ENCODE peak calls at places on chromosomes 12 and 14, in four cellular contexts. One of them, this sample, is unnamed.

GRCh38 chr14:35122696-35123387 is 490 bp downstream of the PRORP start:
- DNase-seq in AG09319: no peak
- DNase-seq in GM12864: no peak
- DNase-seq in tibial artery: peak
- DNase-seq in this sample: no peak

GRCh38 chr14:79516009-79516408 is 695.3 kb downstream of the DIO2 start:
- DNase-seq in tibial artery: no peak
- DNase-seq in GM12864: no peak
- DNase-seq in AG09319: no peak
- DNase-seq in this sample: no peak

GRCh38 chr12:39972119-39972518 is 133.8 kb downstream of the SLC2A13 start:
- DNase-seq in GM12864: no peak
- DNase-seq in tibial artery: no peak
- DNase-seq in AG09319: no peak
- DNase-seq in this sample: no peak

GRCh38 chr12:550473-551260 is 90.9 kb downstream of the B4GALNT3 start:
- DNase-seq in AG09319: no peak
- DNase-seq in tibial artery: no peak
- DNase-seq in GM12864: no peak
- DNase-seq in this sample: no peak

GRCh38 chr14:92421756-92422155 is 91.8 kb upstream of the RIN3 start:
- DNase-seq in AG09319: no peak
- DNase-seq in GM12864: no peak
- DNase-seq in tibial artery: no peak
- DNase-seq in this sample: no peak

GRCh38 chr12:105738036-105738435 is 400.7 kb downstream of the NUAK1 start:
- DNase-seq in AG09319: no peak
- DNase-seq in GM12864: no peak
- DNase-seq in tibial artery: peak
- DNase-seq in this sample: no peak

GRCh38 chr14:79852975-79853374 is 358.3 kb downstream of the DIO2 start:
- DNase-seq in AG09319: no peak
- DNase-seq in GM12864: no peak
- DNase-seq in tibial artery: no peak
- DNase-seq in this sample: no peak

GRCh38 chr14:95289323-95290010 is 30.2 kb downstream of the CLMN start:
- DNase-seq in tibial artery: no peak
- DNase-seq in AG09319: no peak
- DNase-seq in GM12864: no peak
- DNase-seq in this sample: no peak

GRCh38 chr12:130994821-130995375 is 41.2 kb downstream of the ADGRD1 start:
- DNase-seq in GM12864: no peak
- DNase-seq in tibial artery: no peak
- DNase-seq in AG09319: no peak
- DNase-seq in this sample: no peak

GRCh38 chr12:52165096-52165855 is 26.5 kb downstream of the KRT80 start:
- DNase-seq in tibial artery: no peak
- DNase-seq in GM12864: no peak
- DNase-seq in AG09319: no peak
- DNase-seq in this sample: peak

GRCh38 chr12:10717410-10717809 is 5.7 kb downstream of the YBX3 start:
- DNase-seq in AG09319: no peak
- DNase-seq in GM12864: no peak
- DNase-seq in tibial artery: no peak
- DNase-seq in this sample: no peak

GRCh38 chr12:115134298-115134697 is 450.3 kb upstream of the TBX3 start:
- DNase-seq in tibial artery: no peak
- DNase-seq in AG09319: no peak
- DNase-seq in GM12864: no peak
- DNase-seq in this sample: no peak

GRCh38 chr12:49131973-49132461 is 822 bp upstream of the TUBA1B start:
- DNase-seq in GM12864: no peak
- DNase-seq in AG09319: no peak
- DNase-seq in tibial artery: no peak
- DNase-seq in this sample: no peak

GRCh38 chr12:8032242-8033152 is at the start of gene FOXJ2:
- DNase-seq in tibial artery: peak
- DNase-seq in AG09319: no peak
- DNase-seq in GM12864: no peak
- DNase-seq in this sample: peak

GRCh38 chr12:130144256-130144655 is 18.0 kb upstream of the FZD10 start:
- DNase-seq in tibial artery: no peak
- DNase-seq in GM12864: no peak
- DNase-seq in AG09319: no peak
- DNase-seq in this sample: no peak

GRCh38 chr14:75675265-75675960 is 14.4 kb downstream of the TTLL5 start:
- DNase-seq in AG09319: no peak
- DNase-seq in tibial artery: no peak
- DNase-seq in GM12864: no peak
- DNase-seq in this sample: no peak

GRCh38 chr14:83765200-83765599 is 1764.7 kb upstream of the FLRT2 start:
- DNase-seq in GM12864: no peak
- DNase-seq in tibial artery: no peak
- DNase-seq in AG09319: no peak
- DNase-seq in this sample: no peak

GRCh38 chr14:104658325-104658712 is 31.1 kb upstream of the INF2 start:
- DNase-seq in AG09319: no peak
- DNase-seq in GM12864: no peak
- DNase-seq in tibial artery: no peak
- DNase-seq in this sample: no peak

GRCh38 chr12:130026608-130027176 is 122.9 kb upstream of the TMEM132D start:
- DNase-seq in GM12864: no peak
- DNase-seq in AG09319: no peak
- DNase-seq in tibial artery: no peak
- DNase-seq in this sample: no peak

GRCh38 chr12:104669851-104670337 is 213.1 kb downstream of the CHST11 start:
- DNase-seq in GM12864: no peak
- DNase-seq in tibial artery: peak
- DNase-seq in AG09319: no peak
- DNase-seq in this sample: peak

GRCh38 chr12:117587646-117588287 is 226.3 kb upstream of the NOS1 start:
- DNase-seq in tibial artery: peak
- DNase-seq in GM12864: no peak
- DNase-seq in AG09319: no peak
- DNase-seq in this sample: no peak

GRCh38 chr12:119283315-119283714 is 51.2 kb upstream of the CCDC60 start:
- DNase-seq in AG09319: no peak
- DNase-seq in tibial artery: no peak
- DNase-seq in GM12864: no peak
- DNase-seq in this sample: no peak

GRCh38 chr12:91982946-91983345 is 162.7 kb downstream of the BTG1 start:
- DNase-seq in tibial artery: no peak
- DNase-seq in AG09319: no peak
- DNase-seq in GM12864: no peak
- DNase-seq in this sample: no peak

GRCh38 chr14:55052259-55052930 is 948 bp downstream of the MAPK1IP1L start:
- DNase-seq in tibial artery: no peak
- DNase-seq in AG09319: no peak
- DNase-seq in GM12864: no peak
- DNase-seq in this sample: no peak

GRCh38 chr14:66403183-66403582 is 83.0 kb upstream of the CCDC196 start:
- DNase-seq in AG09319: no peak
- DNase-seq in GM12864: peak
- DNase-seq in tibial artery: no peak
- DNase-seq in this sample: no peak

GRCh38 chr12:644818-645552 is 18.3 kb downstream of the NINJ2 start:
- DNase-seq in AG09319: no peak
- DNase-seq in GM12864: no peak
- DNase-seq in tibial artery: no peak
- DNase-seq in this sample: no peak

GRCh38 chr12:114916124-114916523 is 232.1 kb upstream of the TBX3 start:
- DNase-seq in tibial artery: no peak
- DNase-seq in AG09319: peak
- DNase-seq in GM12864: no peak
- DNase-seq in this sample: no peak

GRCh38 chr12:112822056-112822455 is 30.5 kb downstream of the RPH3A start:
- DNase-seq in GM12864: no peak
- DNase-seq in tibial artery: no peak
- DNase-seq in AG09319: no peak
- DNase-seq in this sample: no peak

GRCh38 chr14:76644875-76645518 is 116.3 kb upstream of the VASH1 start:
- DNase-seq in AG09319: no peak
- DNase-seq in GM12864: no peak
- DNase-seq in tibial artery: no peak
- DNase-seq in this sample: no peak

GRCh38 chr14:61132894-61133293 is 148.2 kb downstream of the TMEM30B start:
- DNase-seq in GM12864: no peak
- DNase-seq in AG09319: no peak
- DNase-seq in tibial artery: no peak
- DNase-seq in this sample: no peak

GRCh38 chr12:94649349-94650142 is 811 bp downstream of the TMCC3 start:
- DNase-seq in GM12864: no peak
- DNase-seq in AG09319: no peak
- DNase-seq in tibial artery: peak
- DNase-seq in this sample: peak
- TF ChIP-seq CTCF in GM12864: peak
- TF ChIP-seq CTCF in AG09319: no peak
- TF ChIP-seq CTCF in tibial artery: peak
- TF ChIP-seq CTCF in this sample: peak

GRCh38 chr14:21096889-21097615 is 1.4 kb downstream of the ZNF219 start:
- DNase-seq in GM12864: no peak
- DNase-seq in AG09319: no peak
- DNase-seq in tibial artery: no peak
- DNase-seq in this sample: no peak

GRCh38 chr14:21099596-21099985 is 1.1 kb upstream of the ZNF219 start:
- DNase-seq in GM12864: no peak
- DNase-seq in AG09319: no peak
- DNase-seq in tibial artery: no peak
- DNase-seq in this sample: no peak

GRCh38 chr14:21098892-21099595 is 589 bp upstream of the ZNF219 start:
- DNase-seq in tibial artery: no peak
- DNase-seq in AG09319: no peak
- DNase-seq in GM12864: no peak
- DNase-seq in this sample: no peak

GRCh38 chr14:21097616-21098133 is 780 bp downstream of the ZNF219 start:
- DNase-seq in tibial artery: no peak
- DNase-seq in GM12864: no peak
- DNase-seq in AG09319: no peak
- DNase-seq in this sample: no peak

DNA sequence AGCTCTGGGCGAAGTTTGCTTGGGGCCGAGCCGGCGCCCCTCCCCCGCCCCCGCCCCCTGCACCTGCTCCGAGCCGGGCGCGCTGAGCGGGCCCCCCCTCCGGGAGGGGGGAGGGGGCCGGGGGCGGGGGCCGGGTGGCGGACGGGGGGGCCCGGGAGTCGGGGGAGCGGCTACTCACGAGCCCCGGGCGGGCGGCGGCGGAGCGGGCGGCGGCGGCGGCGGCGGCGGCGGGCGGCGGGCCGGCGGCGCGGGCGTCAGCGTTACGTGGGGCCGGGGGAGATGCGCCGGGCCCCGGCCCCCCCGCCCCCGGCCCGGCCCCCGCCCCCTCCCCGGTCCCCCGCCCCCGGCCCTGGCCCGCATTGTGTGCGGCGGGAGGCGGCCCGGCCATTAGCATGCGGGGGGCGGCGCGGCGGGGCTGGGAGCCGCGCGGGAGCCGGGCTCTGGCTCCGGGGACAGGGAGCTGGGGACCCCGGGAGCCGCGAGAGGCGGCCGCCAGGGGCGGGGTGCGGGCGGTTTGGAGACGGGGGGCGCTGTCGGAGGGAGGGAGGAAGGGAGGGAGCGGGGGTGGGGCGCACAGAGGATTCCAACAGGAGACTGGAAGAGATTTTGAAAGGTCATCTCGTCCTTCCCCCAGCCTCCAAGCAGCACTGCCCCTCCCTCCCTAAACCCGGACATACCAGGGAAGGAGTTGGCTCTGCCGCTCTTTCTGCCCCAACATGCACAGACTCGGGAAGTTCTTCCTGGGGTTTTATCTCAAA is at the start of gene ZNF219:
- DNase-seq in GM12864: no peak
- DNase-seq in AG09319: no peak
- DNase-seq in tibial artery: peak
- DNase-seq in this sample: no peak
- TF ChIP-seq CTCF in GM12864: peak
- TF ChIP-seq CTCF in AG09319: no peak
- TF ChIP-seq CTCF in tibial artery: no peak
- TF ChIP-seq CTCF in this sample: no peak

GRCh38 chr12:95960241-95960640 is 17.1 kb downstream of the AMDHD1 start:
- DNase-seq in GM12864: no peak
- DNase-seq in tibial artery: no peak
- DNase-seq in AG09319: no peak
- DNase-seq in this sample: no peak

GRCh38 chr12:95966287-95966870 is 23.2 kb downstream of the AMDHD1 start:
- DNase-seq in AG09319: no peak
- DNase-seq in GM12864: no peak
- DNase-seq in tibial artery: no peak
- DNase-seq in this sample: no peak

GRCh38 chr12:95967301-95967700 is 24.2 kb downstream of the AMDHD1 start:
- DNase-seq in AG09319: no peak
- DNase-seq in tibial artery: no peak
- DNase-seq in GM12864: no peak
- DNase-seq in this sample: no peak

GRCh38 chr12:95959107-95959506 is 16.0 kb downstream of the AMDHD1 start:
- DNase-seq in GM12864: no peak
- DNase-seq in tibial artery: no peak
- DNase-seq in AG09319: no peak
- DNase-seq in this sample: no peak

DNA sequence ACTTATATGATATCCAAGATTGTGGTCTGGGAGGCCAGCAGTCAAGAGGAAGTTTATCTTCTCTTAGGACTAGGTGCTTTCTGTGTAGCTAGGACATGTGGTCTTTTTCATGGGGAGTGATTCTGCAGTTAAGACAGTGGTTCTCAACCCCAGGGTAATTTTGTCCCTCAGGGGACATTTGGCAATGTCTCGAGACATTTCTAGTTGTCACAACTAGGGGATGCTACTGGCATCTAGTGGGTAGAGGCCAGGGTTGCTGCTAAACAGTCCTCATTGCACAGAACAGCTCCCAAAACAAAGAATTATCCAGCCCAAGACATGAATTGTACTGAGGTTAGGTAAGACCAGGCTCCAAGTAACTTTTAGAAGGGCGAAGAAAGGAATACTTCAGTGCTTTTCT is 20.0 kb downstream of the AMDHD1 start:
- DNase-seq in tibial artery: no peak
- DNase-seq in AG09319: no peak
- DNase-seq in GM12864: no peak
- DNase-seq in this sample: no peak
- TF ChIP-seq CTCF in tibial artery: no peak
- TF ChIP-seq CTCF in AG09319: no peak
- TF ChIP-seq CTCF in GM12864: peak
- TF ChIP-seq CTCF in this sample: no peak

GRCh38 chr14:51244591-51244990 is 4.5 kb downstream of the TMX1 start:
- DNase-seq in AG09319: no peak
- DNase-seq in GM12864: no peak
- DNase-seq in tibial artery: no peak
- DNase-seq in this sample: no peak

GRCh38 chr14:51236314-51236713 is 3.7 kb upstream of the TMX1 start:
- DNase-seq in tibial artery: no peak
- DNase-seq in GM12864: no peak
- DNase-seq in AG09319: no peak
- DNase-seq in this sample: no peak

GRCh38 chr14:51242545-51243490 is 2.8 kb downstream of the TMX1 start:
- DNase-seq in AG09319: no peak
- DNase-seq in tibial artery: no peak
- DNase-seq in GM12864: no peak
- DNase-seq in this sample: no peak

GRCh38 chr14:51240804-51241380 is 845 bp downstream of the TMX1 start:
- DNase-seq in tibial artery: no peak
- DNase-seq in AG09319: no peak
- DNase-seq in GM12864: no peak
- DNase-seq in this sample: no peak

GRCh38 chr14:51239813-51240803 is at the start of gene TMX1:
- DNase-seq in GM12864: peak
- DNase-seq in AG09319: peak
- DNase-seq in tibial artery: peak
- DNase-seq in this sample: peak
- TF ChIP-seq CTCF in GM12864: no peak
- TF ChIP-seq CTCF in AG09319: peak
- TF ChIP-seq CTCF in tibial artery: no peak
- TF ChIP-seq CTCF in this sample: no peak

This sample was measured in CD14-positive monocyte.